ENCODE peak calls at places on chromosomes 12 and 14, in five cellular contexts. One of them, this sample, is unnamed.

GRCh38 chr12:25130741-25131188 is 64.2 kb downstream of the DNAI7 start:
- DNase-seq in cardiac fibroblast: peak; percentile 69
- DNase-seq in endodermal cell: no peak
- DNase-seq in Karpas-422: peak; percentile 89
- DNase-seq in fibroblast of lung: peak; percentile 47
- DNase-seq in this sample: no peak

GRCh38 chr14:77544571-77544970 is 46.0 kb upstream of the ISM2 start:
- DNase-seq in endodermal cell: no peak
- DNase-seq in cardiac fibroblast: no peak
- DNase-seq in fibroblast of lung: no peak
- DNase-seq in Karpas-422: no peak
- DNase-seq in this sample: no peak

GRCh38 chr12:51395283-51396230 is 4.4 kb upstream of the GALNT6 start:
- DNase-seq in endodermal cell: peak; percentile 79
- DNase-seq in Karpas-422: no peak
- DNase-seq in fibroblast of lung: no peak
- DNase-seq in cardiac fibroblast: no peak
- DNase-seq in this sample: no peak

GRCh38 chr14:42269234-42269633 is 662.6 kb downstream of the LRFN5 start:
- DNase-seq in cardiac fibroblast: no peak
- DNase-seq in endodermal cell: no peak
- DNase-seq in Karpas-422: no peak
- DNase-seq in fibroblast of lung: no peak
- DNase-seq in this sample: no peak

GRCh38 chr12:31440586-31440985 is 114.6 kb upstream of the SINHCAF start:
- DNase-seq in fibroblast of lung: no peak
- DNase-seq in Karpas-422: peak; percentile 57
- DNase-seq in endodermal cell: no peak
- DNase-seq in cardiac fibroblast: no peak
- DNase-seq in this sample: no peak

GRCh38 chr12:71684081-71684480 is 1.8 kb upstream of the TMEM19 start:
- DNase-seq in endodermal cell: no peak
- DNase-seq in cardiac fibroblast: no peak
- DNase-seq in Karpas-422: no peak
- DNase-seq in fibroblast of lung: no peak
- DNase-seq in this sample: no peak

GRCh38 chr12:49672351-49673181 is 34.6 kb downstream of the FMNL3 start:
- DNase-seq in endodermal cell: no peak
- DNase-seq in cardiac fibroblast: no peak
- DNase-seq in fibroblast of lung: no peak
- DNase-seq in Karpas-422: no peak
- DNase-seq in this sample: no peak

GRCh38 chr14:67575684-67576083 is 24.4 kb downstream of the PIGH start:
- DNase-seq in cardiac fibroblast: no peak
- DNase-seq in endodermal cell: no peak
- DNase-seq in Karpas-422: no peak
- DNase-seq in fibroblast of lung: peak; percentile 8
- DNase-seq in this sample: no peak

GRCh38 chr14:59055439-59056045 is 132.9 kb upstream of the DAAM1 start:
- DNase-seq in cardiac fibroblast: peak; percentile 74
- DNase-seq in fibroblast of lung: peak; percentile 39
- DNase-seq in endodermal cell: peak; percentile 69
- DNase-seq in Karpas-422: peak; percentile 79
- DNase-seq in this sample: peak; percentile 34

GRCh38 chr12:68781728-68782127 is 26.2 kb upstream of the MDM2 start:
- DNase-seq in endodermal cell: no peak
- DNase-seq in fibroblast of lung: no peak
- DNase-seq in Karpas-422: no peak
- DNase-seq in cardiac fibroblast: no peak
- DNase-seq in this sample: no peak

GRCh38 chr12:124507188-124508109 is 60.0 kb downstream of the NCOR2 start:
- DNase-seq in cardiac fibroblast: peak; percentile 59
- DNase-seq in Karpas-422: no peak
- DNase-seq in endodermal cell: no peak
- DNase-seq in fibroblast of lung: peak; percentile 59
- DNase-seq in this sample: no peak

GRCh38 chr12:71194657-71195056 is 36.9 kb upstream of the TSPAN8 start:
- DNase-seq in endodermal cell: no peak
- DNase-seq in fibroblast of lung: peak; percentile 17
- DNase-seq in cardiac fibroblast: peak; percentile 12
- DNase-seq in Karpas-422: no peak
- DNase-seq in this sample: no peak

DNA sequence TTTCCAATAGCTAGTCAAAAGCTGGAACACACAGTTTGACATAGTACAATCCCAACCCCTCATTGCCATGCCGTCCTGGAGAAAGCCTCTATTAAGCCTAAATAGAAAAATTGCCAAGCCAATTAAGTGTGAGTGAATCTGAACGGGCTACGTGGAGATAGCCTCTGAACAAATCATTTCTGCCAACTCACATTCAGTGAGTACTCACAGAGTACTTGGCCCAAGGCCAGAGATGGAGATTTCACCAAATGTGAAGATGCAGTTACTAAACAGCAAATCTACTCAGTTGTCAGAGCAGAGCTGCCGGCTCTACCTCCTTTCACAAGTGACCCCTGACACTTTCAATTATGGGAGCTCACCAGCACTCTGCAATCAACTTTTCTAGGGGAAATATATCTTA is 350.0 kb downstream of the GALC start:
- DNase-seq in fibroblast of lung: peak; percentile 24
- DNase-seq in cardiac fibroblast: no peak
- DNase-seq in endodermal cell: no peak
- DNase-seq in Karpas-422: no peak
- DNase-seq in this sample: no peak
- H3K4me3 ChIP-seq in fibroblast of lung: no peak overlapping the region
- H3K4me3 ChIP-seq in cardiac fibroblast: no peak overlapping the region
- H3K4me3 ChIP-seq in endodermal cell: no peak overlapping the region
- H3K4me3 ChIP-seq in Karpas-422: no peak overlapping the region
- H3K4me3 ChIP-seq in this sample: no peak overlapping the region

DNA sequence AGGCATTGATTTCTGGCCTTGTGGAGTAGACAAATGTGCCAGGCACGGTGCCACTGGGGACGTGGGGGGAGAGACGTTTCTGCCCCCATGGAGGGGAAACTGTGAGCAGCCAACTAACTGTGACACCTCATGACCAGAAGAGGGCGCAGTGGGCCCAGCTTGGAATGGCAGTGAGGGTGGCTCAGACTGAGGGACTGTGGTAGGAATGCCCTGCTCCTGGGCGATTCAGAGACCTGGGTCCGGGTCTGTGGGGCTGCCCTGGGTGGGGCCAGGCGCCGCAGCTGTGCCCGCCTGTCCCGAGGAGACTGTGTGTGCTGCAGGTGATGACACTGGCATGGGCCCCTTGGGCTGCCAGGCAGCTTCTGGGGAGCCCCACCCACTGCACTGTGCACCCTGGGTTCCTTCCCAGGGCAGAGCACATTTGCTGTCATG is 60.6 kb downstream of the SLC25A47 start:
- DNase-seq in Karpas-422: peak; percentile 89
- DNase-seq in fibroblast of lung: no peak
- DNase-seq in cardiac fibroblast: peak; percentile 65
- DNase-seq in endodermal cell: peak; percentile 92
- DNase-seq in this sample: peak; percentile 93
- H3K4me3 ChIP-seq in Karpas-422: no peak overlapping the region
- H3K4me3 ChIP-seq in fibroblast of lung: no peak overlapping the region
- H3K4me3 ChIP-seq in cardiac fibroblast: no peak overlapping the region
- H3K4me3 ChIP-seq in endodermal cell: no peak overlapping the region
- H3K4me3 ChIP-seq in this sample: no peak overlapping the region

DNA sequence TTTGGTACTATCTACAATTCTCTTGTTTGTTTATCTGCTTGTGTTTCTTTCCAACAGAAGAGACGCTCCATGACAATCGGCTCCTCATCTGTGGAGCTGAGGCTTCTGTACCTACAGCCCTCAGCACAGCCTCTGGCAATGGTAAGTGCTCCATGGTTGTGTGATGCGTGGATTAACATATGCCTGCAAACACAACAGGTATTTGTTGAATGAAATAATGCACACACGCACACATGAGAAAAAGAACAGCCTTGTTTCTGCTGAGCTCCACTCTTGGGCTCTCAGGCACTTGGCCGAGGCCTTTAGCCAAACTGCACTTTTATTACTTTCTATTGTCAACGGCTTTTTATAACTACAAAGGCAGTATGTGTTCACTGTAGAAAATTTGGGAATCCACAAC is 120.4 kb upstream of the TMCC3 start:
- DNase-seq in Karpas-422: no peak
- DNase-seq in cardiac fibroblast: no peak
- DNase-seq in fibroblast of lung: no peak
- DNase-seq in endodermal cell: no peak
- DNase-seq in this sample: no peak
- H3K4me3 ChIP-seq in Karpas-422: no peak overlapping the region
- H3K4me3 ChIP-seq in cardiac fibroblast: no peak overlapping the region
- H3K4me3 ChIP-seq in fibroblast of lung: no peak overlapping the region
- H3K4me3 ChIP-seq in endodermal cell: no peak overlapping the region
- H3K4me3 ChIP-seq in this sample: no peak overlapping the region

DNA sequence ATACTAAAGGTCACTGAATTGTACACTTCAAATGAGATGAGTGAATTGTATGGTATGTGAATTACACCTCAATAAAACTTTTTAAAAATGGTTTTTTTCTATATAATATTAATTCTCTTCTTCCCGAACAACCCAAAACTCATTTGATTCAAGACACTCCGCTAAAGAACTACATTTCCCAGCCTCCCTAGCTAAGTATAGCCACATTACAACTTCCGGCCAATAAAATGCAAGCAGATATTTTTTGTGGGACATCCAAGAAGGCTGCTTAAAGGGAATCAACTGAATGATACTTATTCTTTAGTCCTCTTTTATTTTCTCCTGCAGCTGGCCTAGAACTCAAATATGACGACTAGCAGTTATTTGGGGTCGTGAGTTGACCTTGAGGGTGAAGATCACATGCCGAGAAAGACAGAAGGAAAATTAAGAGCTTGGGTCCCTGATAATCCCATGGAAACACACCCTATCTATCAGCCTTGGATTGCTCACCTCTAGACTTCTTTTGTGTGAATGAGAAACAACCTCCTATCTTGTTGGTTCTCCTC is 187.3 kb downstream of the TTC8 start:
- DNase-seq in Karpas-422: no peak
- DNase-seq in fibroblast of lung: no peak
- DNase-seq in endodermal cell: no peak
- DNase-seq in cardiac fibroblast: peak; percentile 43
- DNase-seq in this sample: no peak
- H3K4me3 ChIP-seq in Karpas-422: no peak overlapping the region
- H3K4me3 ChIP-seq in fibroblast of lung: no peak overlapping the region
- H3K4me3 ChIP-seq in endodermal cell: no peak overlapping the region
- H3K4me3 ChIP-seq in cardiac fibroblast: no peak overlapping the region
- H3K4me3 ChIP-seq in this sample: no peak overlapping the region

DNA sequence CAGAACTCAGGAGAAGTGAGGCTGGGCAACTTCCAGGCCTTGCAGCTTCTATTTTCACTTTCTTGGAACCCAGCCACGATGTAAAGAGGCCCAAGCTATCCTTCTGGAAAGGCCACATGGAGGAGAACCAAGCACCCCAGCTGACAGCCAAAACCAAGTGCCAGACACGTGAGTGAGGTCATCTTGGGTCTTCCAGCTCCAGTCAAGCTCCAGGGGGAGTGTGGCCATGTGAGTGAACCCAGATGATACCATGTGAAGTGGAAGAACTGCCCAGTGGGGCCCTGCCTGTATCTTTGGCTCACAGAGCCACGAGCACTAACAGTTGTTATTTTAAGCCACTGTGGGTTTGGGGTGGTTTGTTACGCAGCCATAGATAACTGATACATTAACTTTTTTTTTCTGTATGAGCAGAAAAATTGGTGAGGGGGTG is 126.8 kb upstream of the MAP1LC3B2 start:
- DNase-seq in cardiac fibroblast: peak; percentile 38
- DNase-seq in Karpas-422: no peak
- DNase-seq in fibroblast of lung: peak; percentile 47
- DNase-seq in endodermal cell: peak; percentile 50
- DNase-seq in this sample: no peak
- H3K4me3 ChIP-seq in cardiac fibroblast: no peak overlapping the region
- H3K4me3 ChIP-seq in Karpas-422: no peak overlapping the region
- H3K4me3 ChIP-seq in fibroblast of lung: no peak overlapping the region
- H3K4me3 ChIP-seq in endodermal cell: no peak overlapping the region
- H3K4me3 ChIP-seq in this sample: no peak overlapping the region

GRCh38 chr12:91139264-91139663 is 28.0 kb upstream of the LUM start:
- DNase-seq in Karpas-422: no peak
- DNase-seq in cardiac fibroblast: peak; percentile 36
- DNase-seq in fibroblast of lung: no peak
- DNase-seq in endodermal cell: no peak
- DNase-seq in this sample: no peak
- H3K4me3 ChIP-seq in Karpas-422: no peak overlapping the region
- H3K4me3 ChIP-seq in cardiac fibroblast: no peak overlapping the region
- H3K4me3 ChIP-seq in fibroblast of lung: no peak overlapping the region
- H3K4me3 ChIP-seq in endodermal cell: no peak overlapping the region
- H3K4me3 ChIP-seq in this sample: no peak overlapping the region

GRCh38 chr14:22472935-22473854 is 115.8 kb downstream of the DAD1 start:
- DNase-seq in endodermal cell: peak; percentile 79
- DNase-seq in Karpas-422: peak; percentile 93
- DNase-seq in fibroblast of lung: no peak
- DNase-seq in cardiac fibroblast: peak; percentile 72
- DNase-seq in this sample: peak; percentile 64

GRCh38 chr14:22474730-22475351 is 114.2 kb downstream of the DAD1 start:
- DNase-seq in fibroblast of lung: peak; percentile 47
- DNase-seq in endodermal cell: no peak
- DNase-seq in cardiac fibroblast: peak; percentile 42
- DNase-seq in Karpas-422: no peak
- DNase-seq in this sample: no peak

GRCh38 chr14:22476882-22477281 is 112.1 kb downstream of the DAD1 start:
- DNase-seq in fibroblast of lung: no peak
- DNase-seq in cardiac fibroblast: no peak
- DNase-seq in Karpas-422: no peak
- DNase-seq in endodermal cell: no peak
- DNase-seq in this sample: no peak

GRCh38 chr14:22476005-22476751 is 112.8 kb downstream of the DAD1 start:
- DNase-seq in fibroblast of lung: no peak
- DNase-seq in cardiac fibroblast: no peak
- DNase-seq in endodermal cell: no peak
- DNase-seq in Karpas-422: no peak
- DNase-seq in this sample: no peak

GRCh38 chr14:22475381-22475780 is 113.6 kb downstream of the DAD1 start:
- DNase-seq in fibroblast of lung: no peak
- DNase-seq in Karpas-422: no peak
- DNase-seq in endodermal cell: no peak
- DNase-seq in cardiac fibroblast: no peak
- DNase-seq in this sample: no peak
- H3K4me3 ChIP-seq in fibroblast of lung: no peak overlapping the region
- H3K4me3 ChIP-seq in Karpas-422: no peak overlapping the region
- H3K4me3 ChIP-seq in endodermal cell: no peak overlapping the region
- H3K4me3 ChIP-seq in cardiac fibroblast: no peak overlapping the region
- H3K4me3 ChIP-seq in this sample: no peak overlapping the region

GRCh38 chr12:132887513-132888341 is at the start of gene CHFR:
- DNase-seq in endodermal cell: peak; percentile 99
- DNase-seq in Karpas-422: peak; percentile 87
- DNase-seq in fibroblast of lung: peak; percentile 98
- DNase-seq in cardiac fibroblast: peak; percentile 97
- DNase-seq in this sample: peak; percentile 99
- H3K4me3 ChIP-seq in endodermal cell: peak within 1 kb of the TSS; percentile 94
- H3K4me3 ChIP-seq in Karpas-422: peak within 1 kb of the TSS; percentile 64
- H3K4me3 ChIP-seq in fibroblast of lung: peak within 1 kb of the TSS; percentile 75
- H3K4me3 ChIP-seq in cardiac fibroblast: peak within 1 kb of the TSS; percentile 75
- H3K4me3 ChIP-seq in this sample: peak within 1 kb of the TSS; percentile 86

This sample was measured in H7.